ENCODE peak calls at places on chromosomes 6 and 20, in six cellular contexts. T is astrocyte, P is adipocyte, O is PC-9, Z is tibial nerve, K is colonic mucosa. V is an unnamed sample. For H3K4me1 and H3K36me3, the result is how much of the 10 kb centered on the place peaks cover.

GRCh38 chr6:113939825-113940224 is 31.1 kb downstream of the HDAC2 start:
- DNase-seq in T (no peak), P (no peak), O (no peak), Z (no peak), K (no peak), V (no peak)

GRCh38 chr6:10540073-10540746 is 19.1 kb downstream of the GCNT2 start:
- DNase-seq in T (no peak), P (no peak), O (no peak), Z (no peak), K (no peak), V (no peak)

GRCh38 chr6:102114402-102114801 is 720.9 kb downstream of the GRIK2 start:
- DNase-seq in T (no peak), P (no peak), O (no peak), Z (no peak), K (no peak), V (no peak)

GRCh38 chr6:106529438-106529837 is 99.9 kb downstream of the RTN4IP1 start:
- DNase-seq in T (peak), P (no peak), O (no peak), Z (no peak), K (no peak), V (peak)

GRCh38 chr6:122154912-122155516 is 244.4 kb upstream of the HSF2 start:
- DNase-seq in T (no peak), P (no peak), O (no peak), Z (no peak), K (peak), V (no peak)

GRCh38 chr6:109978174-109979032 is at the start of gene GPR6:
- DNase-seq in T (peak), P (peak), O (peak), Z (peak), K (peak), V (peak)

GRCh38 chr6:139996253-139996834 is 621.9 kb upstream of the CITED2 start:
- DNase-seq in T (no peak), P (no peak), O (no peak), Z (no peak), K (no peak), V (no peak)

GRCh38 chr20:6588296-6588695 is 179.2 kb upstream of the BMP2 start:
- DNase-seq in T (peak), P (no peak), O (no peak), Z (no peak), K (peak), V (peak)

GRCh38 chr20:48763183-48764030 is 64.4 kb downstream of the PREX1 start:
- DNase-seq in T (no peak), P (no peak), O (no peak), Z (no peak), K (no peak), V (no peak)

GRCh38 chr6:106611030-106611429 is 18.3 kb downstream of the RTN4IP1 start:
- DNase-seq in T (no peak), P (no peak), O (no peak), Z (no peak), K (no peak), V (no peak)

GRCh38 chr20:20441259-20441658 is 73.4 kb downstream of the INSM1 start:
- DNase-seq in T (no peak), P (no peak), O (no peak), Z (no peak), K (peak), V (peak)

GRCh38 chr6:25627001-25627400 is 25.0 kb upstream of the SCGN start:
- DNase-seq in T (no peak), P (no peak), O (no peak), Z (no peak), K (no peak), V (no peak)

GRCh38 chr6:141667580-141668309 is 465.0 kb upstream of the GJE1 start:
- DNase-seq in T (peak), P (peak), O (no peak), Z (no peak), K (no peak), V (no peak)

GRCh38 chr20:54355631-54356280 is 119.6 kb upstream of the DOK5 start:
- DNase-seq in T (no peak), P (peak), O (no peak), Z (no peak), K (no peak), V (no peak)

GRCh38 chr20:58023346-58023745 is 205.1 kb downstream of the ANKRD60 start:
- DNase-seq in T (no peak), P (no peak), O (no peak), Z (no peak), K (no peak), V (no peak)

GRCh38 chr20:57627339-57627738 is 7.1 kb upstream of the ZBP1 start:
- DNase-seq in T (no peak), P (no peak), O (no peak), Z (no peak), K (no peak), V (no peak)

GRCh38 chr6:157741889-157742615 is 81.0 kb upstream of the SNX9 start:
- DNase-seq in T (no peak), P (no peak), O (no peak), Z (no peak), K (no peak), V (no peak)

DNA sequence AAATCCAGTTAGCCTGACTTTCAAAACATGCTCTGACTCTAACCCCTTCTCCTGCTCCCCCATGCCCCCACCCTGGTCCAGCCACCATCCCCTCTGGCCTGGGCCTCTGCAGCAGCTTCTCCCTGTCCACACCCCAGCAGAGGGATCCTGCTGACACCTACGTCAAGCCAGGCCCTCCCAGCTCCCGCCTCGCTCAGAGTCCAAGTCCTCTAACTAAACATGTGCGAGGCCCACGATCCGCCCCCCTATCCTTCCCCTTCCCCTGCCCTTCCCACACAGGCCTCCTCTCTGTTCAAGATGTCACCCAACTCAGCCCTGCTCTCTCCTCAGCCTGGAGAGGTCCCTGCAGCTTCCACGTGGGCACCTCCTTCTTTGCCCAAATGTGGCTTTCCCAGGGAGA is 33.7 kb downstream of the NFATC2 start:
- DNase-seq in T (no peak), P (no peak), O (no peak), Z (no peak), K (no peak), V (no peak)
- H3K4me1 ChIP-seq in T (under half), P (under half), O (under half), Z (under half), K (under half), V (under half)

DNA sequence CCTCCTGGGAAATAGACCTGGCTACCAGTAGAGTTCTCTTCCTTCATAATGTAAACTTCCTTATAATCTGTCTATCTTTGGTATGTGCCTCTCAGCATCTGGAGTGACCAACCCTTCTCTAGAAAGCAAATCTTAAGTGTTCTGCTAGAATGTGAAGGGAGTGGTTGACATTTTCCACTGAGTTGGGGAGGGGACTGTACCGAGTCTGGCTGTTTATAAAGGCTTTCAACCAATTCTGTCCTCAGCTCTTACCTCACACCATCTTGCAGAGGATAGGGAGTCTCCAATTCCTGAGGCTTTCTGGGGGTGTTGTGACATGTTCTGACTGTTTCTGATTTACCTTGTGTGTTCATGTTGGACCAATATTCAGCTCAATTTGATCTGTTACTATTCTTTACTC is 39.6 kb downstream of the FAM217A start:
- DNase-seq in T (no peak), P (peak), O (no peak), Z (no peak), K (no peak), V (no peak)
- H3K36me3 ChIP-seq in T (half or more), P (half or more), O (under half), Z (under half), K (under half), V (under half)

GRCh38 chr6:163711615-163712568 is 297.4 kb downstream of the QKI start:
- DNase-seq in T (no peak), P (peak), O (no peak), Z (peak), K (peak), V (no peak)
- H3K4me3 ChIP-seq in T (no peak), P (peak), O (no peak), Z (no peak), K (no peak), V (no peak)

DNA sequence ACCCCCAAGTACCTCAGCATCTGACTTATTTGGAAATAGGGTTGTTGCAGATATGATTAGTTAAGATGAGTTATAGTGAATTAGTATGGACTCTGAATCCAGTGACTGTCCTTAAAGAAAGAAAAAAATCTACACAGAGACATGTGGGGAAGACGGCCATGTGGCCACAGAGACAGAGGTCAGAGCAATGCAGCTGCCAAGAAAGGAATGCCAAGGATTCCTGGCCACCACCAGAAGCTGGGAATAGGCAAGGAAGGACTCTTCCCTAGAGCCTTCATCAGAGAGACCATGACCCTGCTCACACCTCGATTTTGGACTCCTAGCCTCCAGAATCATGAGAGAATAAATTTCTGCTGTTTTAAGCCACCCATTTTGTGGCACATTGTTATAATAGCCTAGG is 81.8 kb downstream of the FYN start:
- DNase-seq in T (peak), P (peak), O (no peak), Z (no peak), K (no peak), V (no peak)
- H3K4me1 ChIP-seq in T (under half), P (under half), O (under half), Z (under half), K (under half), V (under half)